ENCODE peak calls at places on chromosomes 4 and X, in eight cellular contexts. One of them, this sample, is unnamed.
A peak's percentile ranks its signal among the peaks of the same experiment; 100 is the strongest.

GRCh38 chrX:110732274-110732673 is 63.3 kb downstream of the CHRDL1 start:
- DNase-seq in activated naive CD4-positive, alpha-beta T cell treated with anti-CD3 and anti-CD28 coated beads, Interleukin-2, amount 50 U/mL, for 72 hours: no peak
- DNase-seq in epithelial cell of proximal tubule: no peak
- DNase-seq in stimulated activated CD8-positive, alpha-beta memory T cell treated with anti-CD3 and anti-CD28 coated beads, Interleukin-4, amount 100 ng/mL, for 4 hours: no peak
- DNase-seq in neural crest cell: no peak
- DNase-seq in CD8-positive, alpha-beta memory T cell: no peak
- DNase-seq in effector memory CD4-positive, alpha-beta T cell: no peak
- DNase-seq in LoVo: no peak
- DNase-seq in this sample: no peak

GRCh38 chr4:9924750-9925149 is 96.5 kb downstream of the SLC2A9 start:
- DNase-seq in LoVo: peak; percentile 36
- DNase-seq in CD8-positive, alpha-beta memory T cell: no peak
- DNase-seq in neural crest cell: no peak
- DNase-seq in activated naive CD4-positive, alpha-beta T cell treated with anti-CD3 and anti-CD28 coated beads, Interleukin-2, amount 50 U/mL, for 72 hours: no peak
- DNase-seq in stimulated activated CD8-positive, alpha-beta memory T cell treated with anti-CD3 and anti-CD28 coated beads, Interleukin-4, amount 100 ng/mL, for 4 hours: no peak
- DNase-seq in effector memory CD4-positive, alpha-beta T cell: no peak
- DNase-seq in epithelial cell of proximal tubule: no peak
- DNase-seq in this sample: peak; percentile 48

GRCh38 chr4:152668338-152668964 is 11.3 kb downstream of the TMEM154 start:
- DNase-seq in CD8-positive, alpha-beta memory T cell: no peak
- DNase-seq in stimulated activated CD8-positive, alpha-beta memory T cell treated with anti-CD3 and anti-CD28 coated beads, Interleukin-4, amount 100 ng/mL, for 4 hours: no peak
- DNase-seq in neural crest cell: no peak
- DNase-seq in effector memory CD4-positive, alpha-beta T cell: no peak
- DNase-seq in epithelial cell of proximal tubule: no peak
- DNase-seq in activated naive CD4-positive, alpha-beta T cell treated with anti-CD3 and anti-CD28 coated beads, Interleukin-2, amount 50 U/mL, for 72 hours: no peak
- DNase-seq in LoVo: no peak
- DNase-seq in this sample: no peak

GRCh38 chr4:156223985-156224384 is 270.3 kb upstream of the CTSO start:
- DNase-seq in LoVo: no peak
- DNase-seq in effector memory CD4-positive, alpha-beta T cell: no peak
- DNase-seq in activated naive CD4-positive, alpha-beta T cell treated with anti-CD3 and anti-CD28 coated beads, Interleukin-2, amount 50 U/mL, for 72 hours: no peak
- DNase-seq in epithelial cell of proximal tubule: no peak
- DNase-seq in stimulated activated CD8-positive, alpha-beta memory T cell treated with anti-CD3 and anti-CD28 coated beads, Interleukin-4, amount 100 ng/mL, for 4 hours: no peak
- DNase-seq in CD8-positive, alpha-beta memory T cell: no peak
- DNase-seq in neural crest cell: no peak
- DNase-seq in this sample: no peak

GRCh38 chr4:102027961-102028360 is 237.4 kb downstream of the BANK1 start:
- DNase-seq in activated naive CD4-positive, alpha-beta T cell treated with anti-CD3 and anti-CD28 coated beads, Interleukin-2, amount 50 U/mL, for 72 hours: no peak
- DNase-seq in epithelial cell of proximal tubule: no peak
- DNase-seq in LoVo: no peak
- DNase-seq in neural crest cell: no peak
- DNase-seq in CD8-positive, alpha-beta memory T cell: no peak
- DNase-seq in stimulated activated CD8-positive, alpha-beta memory T cell treated with anti-CD3 and anti-CD28 coated beads, Interleukin-4, amount 100 ng/mL, for 4 hours: no peak
- DNase-seq in effector memory CD4-positive, alpha-beta T cell: no peak
- DNase-seq in this sample: no peak

GRCh38 chrX:34809096-34809495 is 133.5 kb upstream of the FAM47B start:
- DNase-seq in LoVo: no peak
- DNase-seq in epithelial cell of proximal tubule: no peak
- DNase-seq in activated naive CD4-positive, alpha-beta T cell treated with anti-CD3 and anti-CD28 coated beads, Interleukin-2, amount 50 U/mL, for 72 hours: no peak
- DNase-seq in neural crest cell: no peak
- DNase-seq in effector memory CD4-positive, alpha-beta T cell: no peak
- DNase-seq in stimulated activated CD8-positive, alpha-beta memory T cell treated with anti-CD3 and anti-CD28 coated beads, Interleukin-4, amount 100 ng/mL, for 4 hours: no peak
- DNase-seq in CD8-positive, alpha-beta memory T cell: no peak
- DNase-seq in this sample: no peak

GRCh38 chr4:171281359-171281758 is 531.8 kb upstream of the GALNTL6 start:
- DNase-seq in stimulated activated CD8-positive, alpha-beta memory T cell treated with anti-CD3 and anti-CD28 coated beads, Interleukin-4, amount 100 ng/mL, for 4 hours: no peak
- DNase-seq in epithelial cell of proximal tubule: no peak
- DNase-seq in CD8-positive, alpha-beta memory T cell: no peak
- DNase-seq in activated naive CD4-positive, alpha-beta T cell treated with anti-CD3 and anti-CD28 coated beads, Interleukin-2, amount 50 U/mL, for 72 hours: no peak
- DNase-seq in neural crest cell: no peak
- DNase-seq in LoVo: no peak
- DNase-seq in effector memory CD4-positive, alpha-beta T cell: no peak
- DNase-seq in this sample: no peak

GRCh38 chr4:112448211-112448745 is 67.7 kb downstream of the NEUROG2 start:
- DNase-seq in LoVo: no peak
- DNase-seq in stimulated activated CD8-positive, alpha-beta memory T cell treated with anti-CD3 and anti-CD28 coated beads, Interleukin-4, amount 100 ng/mL, for 4 hours: no peak
- DNase-seq in epithelial cell of proximal tubule: no peak
- DNase-seq in activated naive CD4-positive, alpha-beta T cell treated with anti-CD3 and anti-CD28 coated beads, Interleukin-2, amount 50 U/mL, for 72 hours: no peak
- DNase-seq in neural crest cell: no peak
- DNase-seq in effector memory CD4-positive, alpha-beta T cell: no peak
- DNase-seq in CD8-positive, alpha-beta memory T cell: no peak
- DNase-seq in this sample: no peak

GRCh38 chrX:70553516-70553915 is 108.9 kb downstream of the DLG3 start:
- DNase-seq in epithelial cell of proximal tubule: no peak
- DNase-seq in stimulated activated CD8-positive, alpha-beta memory T cell treated with anti-CD3 and anti-CD28 coated beads, Interleukin-4, amount 100 ng/mL, for 4 hours: no peak
- DNase-seq in neural crest cell: no peak
- DNase-seq in CD8-positive, alpha-beta memory T cell: no peak
- DNase-seq in LoVo: no peak
- DNase-seq in activated naive CD4-positive, alpha-beta T cell treated with anti-CD3 and anti-CD28 coated beads, Interleukin-2, amount 50 U/mL, for 72 hours: no peak
- DNase-seq in effector memory CD4-positive, alpha-beta T cell: no peak
- DNase-seq in this sample: no peak

GRCh38 chrX:74133156-74133796 is 170.7 kb upstream of the ZCCHC13 start:
- DNase-seq in effector memory CD4-positive, alpha-beta T cell: no peak
- DNase-seq in stimulated activated CD8-positive, alpha-beta memory T cell treated with anti-CD3 and anti-CD28 coated beads, Interleukin-4, amount 100 ng/mL, for 4 hours: no peak
- DNase-seq in LoVo: peak; percentile 51
- DNase-seq in epithelial cell of proximal tubule: peak; percentile 6
- DNase-seq in neural crest cell: peak; percentile 26
- DNase-seq in CD8-positive, alpha-beta memory T cell: no peak
- DNase-seq in activated naive CD4-positive, alpha-beta T cell treated with anti-CD3 and anti-CD28 coated beads, Interleukin-2, amount 50 U/mL, for 72 hours: peak; percentile 5
- DNase-seq in this sample: peak; percentile 16

GRCh38 chr4:59553063-59553738 is 1646.9 kb upstream of the ADGRL3 start:
- DNase-seq in activated naive CD4-positive, alpha-beta T cell treated with anti-CD3 and anti-CD28 coated beads, Interleukin-2, amount 50 U/mL, for 72 hours: no peak
- DNase-seq in stimulated activated CD8-positive, alpha-beta memory T cell treated with anti-CD3 and anti-CD28 coated beads, Interleukin-4, amount 100 ng/mL, for 4 hours: no peak
- DNase-seq in epithelial cell of proximal tubule: no peak
- DNase-seq in effector memory CD4-positive, alpha-beta T cell: no peak
- DNase-seq in LoVo: peak; percentile 35
- DNase-seq in CD8-positive, alpha-beta memory T cell: no peak
- DNase-seq in neural crest cell: no peak
- DNase-seq in this sample: peak; percentile 23

GRCh38 chrX:65925592-65925991 is 114.3 kb downstream of the VSIG4 start:
- DNase-seq in CD8-positive, alpha-beta memory T cell: no peak
- DNase-seq in activated naive CD4-positive, alpha-beta T cell treated with anti-CD3 and anti-CD28 coated beads, Interleukin-2, amount 50 U/mL, for 72 hours: no peak
- DNase-seq in effector memory CD4-positive, alpha-beta T cell: no peak
- DNase-seq in LoVo: no peak
- DNase-seq in neural crest cell: no peak
- DNase-seq in stimulated activated CD8-positive, alpha-beta memory T cell treated with anti-CD3 and anti-CD28 coated beads, Interleukin-4, amount 100 ng/mL, for 4 hours: no peak
- DNase-seq in epithelial cell of proximal tubule: no peak
- DNase-seq in this sample: no peak

GRCh38 chr4:148740701-148741100 is 298.5 kb upstream of the NR3C2 start:
- DNase-seq in CD8-positive, alpha-beta memory T cell: no peak
- DNase-seq in epithelial cell of proximal tubule: no peak
- DNase-seq in neural crest cell: no peak
- DNase-seq in activated naive CD4-positive, alpha-beta T cell treated with anti-CD3 and anti-CD28 coated beads, Interleukin-2, amount 50 U/mL, for 72 hours: no peak
- DNase-seq in effector memory CD4-positive, alpha-beta T cell: no peak
- DNase-seq in LoVo: no peak
- DNase-seq in stimulated activated CD8-positive, alpha-beta memory T cell treated with anti-CD3 and anti-CD28 coated beads, Interleukin-4, amount 100 ng/mL, for 4 hours: no peak
- DNase-seq in this sample: no peak

GRCh38 chrX:112731793-112732192 is 52.1 kb upstream of the LHFPL1 start:
- DNase-seq in activated naive CD4-positive, alpha-beta T cell treated with anti-CD3 and anti-CD28 coated beads, Interleukin-2, amount 50 U/mL, for 72 hours: no peak
- DNase-seq in neural crest cell: no peak
- DNase-seq in epithelial cell of proximal tubule: no peak
- DNase-seq in LoVo: no peak
- DNase-seq in CD8-positive, alpha-beta memory T cell: no peak
- DNase-seq in stimulated activated CD8-positive, alpha-beta memory T cell treated with anti-CD3 and anti-CD28 coated beads, Interleukin-4, amount 100 ng/mL, for 4 hours: no peak
- DNase-seq in effector memory CD4-positive, alpha-beta T cell: no peak
- DNase-seq in this sample: no peak

GRCh38 chrX:133248177-133248576 is 30.0 kb upstream of the TFDP3 start:
- DNase-seq in epithelial cell of proximal tubule: no peak
- DNase-seq in LoVo: no peak
- DNase-seq in effector memory CD4-positive, alpha-beta T cell: no peak
- DNase-seq in CD8-positive, alpha-beta memory T cell: no peak
- DNase-seq in neural crest cell: no peak
- DNase-seq in stimulated activated CD8-positive, alpha-beta memory T cell treated with anti-CD3 and anti-CD28 coated beads, Interleukin-4, amount 100 ng/mL, for 4 hours: no peak
- DNase-seq in activated naive CD4-positive, alpha-beta T cell treated with anti-CD3 and anti-CD28 coated beads, Interleukin-2, amount 50 U/mL, for 72 hours: no peak
- DNase-seq in this sample: no peak

GRCh38 chr4:152536545-152537182 is 772 bp upstream of the FBXW7 start:
- DNase-seq in CD8-positive, alpha-beta memory T cell: peak; percentile 83
- DNase-seq in stimulated activated CD8-positive, alpha-beta memory T cell treated with anti-CD3 and anti-CD28 coated beads, Interleukin-4, amount 100 ng/mL, for 4 hours: peak; percentile 18
- DNase-seq in neural crest cell: no peak
- DNase-seq in activated naive CD4-positive, alpha-beta T cell treated with anti-CD3 and anti-CD28 coated beads, Interleukin-2, amount 50 U/mL, for 72 hours: no peak
- DNase-seq in effector memory CD4-positive, alpha-beta T cell: peak; percentile 58
- DNase-seq in epithelial cell of proximal tubule: peak; percentile 22
- DNase-seq in LoVo: peak; percentile 48
- DNase-seq in this sample: no peak

GRCh38 chr4:6834867-6835266 is 52.3 kb downstream of the KIAA0232 start:
- DNase-seq in epithelial cell of proximal tubule: peak; percentile 39
- DNase-seq in activated naive CD4-positive, alpha-beta T cell treated with anti-CD3 and anti-CD28 coated beads, Interleukin-2, amount 50 U/mL, for 72 hours: no peak
- DNase-seq in CD8-positive, alpha-beta memory T cell: no peak
- DNase-seq in stimulated activated CD8-positive, alpha-beta memory T cell treated with anti-CD3 and anti-CD28 coated beads, Interleukin-4, amount 100 ng/mL, for 4 hours: no peak
- DNase-seq in neural crest cell: no peak
- DNase-seq in effector memory CD4-positive, alpha-beta T cell: no peak
- DNase-seq in LoVo: peak; percentile 11
- DNase-seq in this sample: peak; percentile 18

GRCh38 chr4:78551420-78552351 is at the start of gene ANXA3:
- DNase-seq in epithelial cell of proximal tubule: no peak
- DNase-seq in LoVo: peak; percentile 65
- DNase-seq in stimulated activated CD8-positive, alpha-beta memory T cell treated with anti-CD3 and anti-CD28 coated beads, Interleukin-4, amount 100 ng/mL, for 4 hours: no peak
- DNase-seq in activated naive CD4-positive, alpha-beta T cell treated with anti-CD3 and anti-CD28 coated beads, Interleukin-2, amount 50 U/mL, for 72 hours: peak; percentile 32
- DNase-seq in neural crest cell: peak; percentile 9
- DNase-seq in effector memory CD4-positive, alpha-beta T cell: no peak
- DNase-seq in CD8-positive, alpha-beta memory T cell: no peak
- DNase-seq in this sample: no peak

GRCh38 chr4:5206391-5206790 is 155.1 kb downstream of the STK32B start:
- DNase-seq in CD8-positive, alpha-beta memory T cell: no peak
- DNase-seq in stimulated activated CD8-positive, alpha-beta memory T cell treated with anti-CD3 and anti-CD28 coated beads, Interleukin-4, amount 100 ng/mL, for 4 hours: no peak
- DNase-seq in activated naive CD4-positive, alpha-beta T cell treated with anti-CD3 and anti-CD28 coated beads, Interleukin-2, amount 50 U/mL, for 72 hours: no peak
- DNase-seq in effector memory CD4-positive, alpha-beta T cell: no peak
- DNase-seq in epithelial cell of proximal tubule: no peak
- DNase-seq in neural crest cell: no peak
- DNase-seq in LoVo: no peak
- DNase-seq in this sample: peak; percentile 61

GRCh38 chr4:158166701-158167100 is 6.1 kb downstream of the GASK1B start:
- DNase-seq in neural crest cell: no peak
- DNase-seq in stimulated activated CD8-positive, alpha-beta memory T cell treated with anti-CD3 and anti-CD28 coated beads, Interleukin-4, amount 100 ng/mL, for 4 hours: no peak
- DNase-seq in epithelial cell of proximal tubule: no peak
- DNase-seq in effector memory CD4-positive, alpha-beta T cell: no peak
- DNase-seq in LoVo: no peak
- DNase-seq in activated naive CD4-positive, alpha-beta T cell treated with anti-CD3 and anti-CD28 coated beads, Interleukin-2, amount 50 U/mL, for 72 hours: no peak
- DNase-seq in CD8-positive, alpha-beta memory T cell: no peak
- DNase-seq in this sample: no peak

GRCh38 chr4:123939621-123940020 is 543.0 kb downstream of the SPRY1 start:
- DNase-seq in stimulated activated CD8-positive, alpha-beta memory T cell treated with anti-CD3 and anti-CD28 coated beads, Interleukin-4, amount 100 ng/mL, for 4 hours: no peak
- DNase-seq in effector memory CD4-positive, alpha-beta T cell: no peak
- DNase-seq in CD8-positive, alpha-beta memory T cell: no peak
- DNase-seq in epithelial cell of proximal tubule: no peak
- DNase-seq in LoVo: peak; percentile 27
- DNase-seq in activated naive CD4-positive, alpha-beta T cell treated with anti-CD3 and anti-CD28 coated beads, Interleukin-2, amount 50 U/mL, for 72 hours: no peak
- DNase-seq in neural crest cell: no peak
- DNase-seq in this sample: peak; percentile 76

GRCh38 chr4:4666693-4667642 is 125.1 kb upstream of the STX18 start:
- DNase-seq in activated naive CD4-positive, alpha-beta T cell treated with anti-CD3 and anti-CD28 coated beads, Interleukin-2, amount 50 U/mL, for 72 hours: no peak
- DNase-seq in effector memory CD4-positive, alpha-beta T cell: no peak
- DNase-seq in epithelial cell of proximal tubule: no peak
- DNase-seq in neural crest cell: no peak
- DNase-seq in LoVo: no peak
- DNase-seq in stimulated activated CD8-positive, alpha-beta memory T cell treated with anti-CD3 and anti-CD28 coated beads, Interleukin-4, amount 100 ng/mL, for 4 hours: no peak
- DNase-seq in CD8-positive, alpha-beta memory T cell: no peak
- DNase-seq in this sample: no peak

GRCh38 chr4:16759781-16760459 is 138.5 kb downstream of the LDB2 start:
- DNase-seq in effector memory CD4-positive, alpha-beta T cell: no peak
- DNase-seq in LoVo: no peak
- DNase-seq in epithelial cell of proximal tubule: no peak
- DNase-seq in stimulated activated CD8-positive, alpha-beta memory T cell treated with anti-CD3 and anti-CD28 coated beads, Interleukin-4, amount 100 ng/mL, for 4 hours: no peak
- DNase-seq in activated naive CD4-positive, alpha-beta T cell treated with anti-CD3 and anti-CD28 coated beads, Interleukin-2, amount 50 U/mL, for 72 hours: no peak
- DNase-seq in CD8-positive, alpha-beta memory T cell: no peak
- DNase-seq in neural crest cell: no peak
- DNase-seq in this sample: no peak

GRCh38 chrX:110866421-110866820 is 70.8 kb upstream of the CHRDL1 start:
- DNase-seq in stimulated activated CD8-positive, alpha-beta memory T cell treated with anti-CD3 and anti-CD28 coated beads, Interleukin-4, amount 100 ng/mL, for 4 hours: no peak
- DNase-seq in CD8-positive, alpha-beta memory T cell: no peak
- DNase-seq in effector memory CD4-positive, alpha-beta T cell: no peak
- DNase-seq in neural crest cell: no peak
- DNase-seq in LoVo: no peak
- DNase-seq in epithelial cell of proximal tubule: no peak
- DNase-seq in activated naive CD4-positive, alpha-beta T cell treated with anti-CD3 and anti-CD28 coated beads, Interleukin-2, amount 50 U/mL, for 72 hours: no peak
- DNase-seq in this sample: no peak

GRCh38 chr4:56696056-56696455 is 15.0 kb upstream of the HOPX start:
- DNase-seq in activated naive CD4-positive, alpha-beta T cell treated with anti-CD3 and anti-CD28 coated beads, Interleukin-2, amount 50 U/mL, for 72 hours: no peak
- DNase-seq in effector memory CD4-positive, alpha-beta T cell: no peak
- DNase-seq in stimulated activated CD8-positive, alpha-beta memory T cell treated with anti-CD3 and anti-CD28 coated beads, Interleukin-4, amount 100 ng/mL, for 4 hours: no peak
- DNase-seq in LoVo: no peak
- DNase-seq in epithelial cell of proximal tubule: no peak
- DNase-seq in neural crest cell: no peak
- DNase-seq in CD8-positive, alpha-beta memory T cell: no peak
- DNase-seq in this sample: no peak

GRCh38 chrX:13990126-13990525 is 39.6 kb downstream of the GEMIN8 start:
- DNase-seq in stimulated activated CD8-positive, alpha-beta memory T cell treated with anti-CD3 and anti-CD28 coated beads, Interleukin-4, amount 100 ng/mL, for 4 hours: no peak
- DNase-seq in LoVo: no peak
- DNase-seq in epithelial cell of proximal tubule: no peak
- DNase-seq in CD8-positive, alpha-beta memory T cell: no peak
- DNase-seq in effector memory CD4-positive, alpha-beta T cell: no peak
- DNase-seq in activated naive CD4-positive, alpha-beta T cell treated with anti-CD3 and anti-CD28 coated beads, Interleukin-2, amount 50 U/mL, for 72 hours: no peak
- DNase-seq in neural crest cell: no peak
- DNase-seq in this sample: no peak

GRCh38 chr4:118388621-118389020 is 35.8 kb upstream of the PRSS12 start:
- DNase-seq in activated naive CD4-positive, alpha-beta T cell treated with anti-CD3 and anti-CD28 coated beads, Interleukin-2, amount 50 U/mL, for 72 hours: no peak
- DNase-seq in neural crest cell: no peak
- DNase-seq in effector memory CD4-positive, alpha-beta T cell: no peak
- DNase-seq in CD8-positive, alpha-beta memory T cell: no peak
- DNase-seq in epithelial cell of proximal tubule: no peak
- DNase-seq in stimulated activated CD8-positive, alpha-beta memory T cell treated with anti-CD3 and anti-CD28 coated beads, Interleukin-4, amount 100 ng/mL, for 4 hours: no peak
- DNase-seq in LoVo: no peak
- DNase-seq in this sample: no peak

GRCh38 chr4:184167576-184167975 is 50.1 kb downstream of the ENPP6 start:
- DNase-seq in CD8-positive, alpha-beta memory T cell: no peak
- DNase-seq in neural crest cell: no peak
- DNase-seq in LoVo: no peak
- DNase-seq in epithelial cell of proximal tubule: no peak
- DNase-seq in effector memory CD4-positive, alpha-beta T cell: no peak
- DNase-seq in activated naive CD4-positive, alpha-beta T cell treated with anti-CD3 and anti-CD28 coated beads, Interleukin-2, amount 50 U/mL, for 72 hours: no peak
- DNase-seq in stimulated activated CD8-positive, alpha-beta memory T cell treated with anti-CD3 and anti-CD28 coated beads, Interleukin-4, amount 100 ng/mL, for 4 hours: no peak
- DNase-seq in this sample: no peak

GRCh38 chr4:183200453-183200852 is 101.4 kb downstream of the WWC2 start:
- DNase-seq in neural crest cell: no peak
- DNase-seq in CD8-positive, alpha-beta memory T cell: no peak
- DNase-seq in LoVo: peak; percentile 44
- DNase-seq in effector memory CD4-positive, alpha-beta T cell: no peak
- DNase-seq in activated naive CD4-positive, alpha-beta T cell treated with anti-CD3 and anti-CD28 coated beads, Interleukin-2, amount 50 U/mL, for 72 hours: no peak
- DNase-seq in stimulated activated CD8-positive, alpha-beta memory T cell treated with anti-CD3 and anti-CD28 coated beads, Interleukin-4, amount 100 ng/mL, for 4 hours: no peak
- DNase-seq in epithelial cell of proximal tubule: peak; percentile 66
- DNase-seq in this sample: no peak

GRCh38 chrX:48616575-48616974 is 19.3 kb downstream of the WDR13 start:
- DNase-seq in CD8-positive, alpha-beta memory T cell: no peak
- DNase-seq in effector memory CD4-positive, alpha-beta T cell: no peak
- DNase-seq in neural crest cell: no peak
- DNase-seq in stimulated activated CD8-positive, alpha-beta memory T cell treated with anti-CD3 and anti-CD28 coated beads, Interleukin-4, amount 100 ng/mL, for 4 hours: no peak
- DNase-seq in activated naive CD4-positive, alpha-beta T cell treated with anti-CD3 and anti-CD28 coated beads, Interleukin-2, amount 50 U/mL, for 72 hours: no peak
- DNase-seq in epithelial cell of proximal tubule: no peak
- DNase-seq in LoVo: no peak
- DNase-seq in this sample: no peak

GRCh38 chr4:120683902-120684540 is 238.5 kb downstream of the PRDM5 start:
- DNase-seq in epithelial cell of proximal tubule: peak; percentile 46
- DNase-seq in CD8-positive, alpha-beta memory T cell: no peak
- DNase-seq in activated naive CD4-positive, alpha-beta T cell treated with anti-CD3 and anti-CD28 coated beads, Interleukin-2, amount 50 U/mL, for 72 hours: no peak
- DNase-seq in effector memory CD4-positive, alpha-beta T cell: no peak
- DNase-seq in stimulated activated CD8-positive, alpha-beta memory T cell treated with anti-CD3 and anti-CD28 coated beads, Interleukin-4, amount 100 ng/mL, for 4 hours: no peak
- DNase-seq in neural crest cell: no peak
- DNase-seq in LoVo: peak; percentile 38
- DNase-seq in this sample: no peak

GRCh38 chrX:11728556-11728955 is 29.5 kb upstream of the MSL3 start:
- DNase-seq in neural crest cell: no peak
- DNase-seq in epithelial cell of proximal tubule: no peak
- DNase-seq in stimulated activated CD8-positive, alpha-beta memory T cell treated with anti-CD3 and anti-CD28 coated beads, Interleukin-4, amount 100 ng/mL, for 4 hours: no peak
- DNase-seq in CD8-positive, alpha-beta memory T cell: no peak
- DNase-seq in effector memory CD4-positive, alpha-beta T cell: no peak
- DNase-seq in activated naive CD4-positive, alpha-beta T cell treated with anti-CD3 and anti-CD28 coated beads, Interleukin-2, amount 50 U/mL, for 72 hours: no peak
- DNase-seq in LoVo: no peak
- DNase-seq in this sample: no peak

GRCh38 chr4:153785830-153786721 is 2.8 kb downstream of the SFRP2 start:
- DNase-seq in epithelial cell of proximal tubule: peak; percentile 12
- DNase-seq in neural crest cell: no peak
- DNase-seq in activated naive CD4-positive, alpha-beta T cell treated with anti-CD3 and anti-CD28 coated beads, Interleukin-2, amount 50 U/mL, for 72 hours: no peak
- DNase-seq in LoVo: peak; percentile 37
- DNase-seq in stimulated activated CD8-positive, alpha-beta memory T cell treated with anti-CD3 and anti-CD28 coated beads, Interleukin-4, amount 100 ng/mL, for 4 hours: no peak
- DNase-seq in CD8-positive, alpha-beta memory T cell: no peak
- DNase-seq in effector memory CD4-positive, alpha-beta T cell: no peak
- DNase-seq in this sample: no peak